ENCODE peak calls at places on chromosomes 11 and 22, in eight cellular contexts. U is breast epithelium, Z is aorta, S is GM04504, N is heart left ventricle, M is T follicular helper cell, Y is type B pancreatic cell, G is esophagus squamous epithelium. P is an unnamed sample.

GRCh38 chr11:45333506-45333971 is 47.4 kb upstream of the SYT13 start:
- DNase-seq in Z (no peak), S (no peak), Y (peak; percentile 10), M (no peak), U (no peak), N (peak; percentile 61), G (no peak), P (peak; percentile 65)

GRCh38 chr11:60866911-60867870 is at the start of gene ZP1:
- DNase-seq in N (peak; percentile 5), M (no peak), U (no peak), G (no peak), Z (no peak), Y (no peak), S (no peak), P (no peak)

GRCh38 chr11:64028398-64029115 is 7.2 kb upstream of the FLRT1 start:
- DNase-seq in G (no peak), U (no peak), M (no peak), Y (no peak), Z (no peak), S (no peak), N (no peak), P (no peak)

GRCh38 chr11:102110761-102111010 is 439 bp downstream of the YAP1 start:
- DNase-seq in M (no peak), Y (no peak), N (no peak), S (no peak), U (no peak), Z (no peak), G (no peak), P (no peak)

GRCh38 chr11:134907636-134908035 is 495.6 kb upstream of the B3GAT1 start:
- DNase-seq in U (no peak), Y (no peak), M (no peak), Z (no peak), S (no peak), G (no peak), N (no peak), P (no peak)

GRCh38 chr22:19909350-19910179 is 32.0 kb upstream of the COMT start:
- DNase-seq in Y (peak; percentile 86), Z (peak; percentile 94), U (peak; percentile 76), S (peak; percentile 40), N (peak; percentile 80), G (no peak), M (peak; percentile 75), P (peak; percentile 90)

GRCh38 chr11:129190087-129190486 is 2.0 kb downstream of the ARHGAP32 start:
- DNase-seq in G (no peak), M (no peak), Z (no peak), N (no peak), U (no peak), S (no peak), Y (no peak), P (no peak)

GRCh38 chr11:10459029-10459970 is 4.2 kb downstream of the AMPD3 start:
- DNase-seq in G (no peak), S (no peak), M (peak; percentile 61), Z (no peak), Y (no peak), U (no peak), N (no peak), P (no peak)

P was measured in left ventricle myocardium superior.